ENCODE peak calls at places on chromosomes 13 and 19, in ten cellular contexts. F is right atrium auricular region; H is smooth muscle cell of the brain vasculature; X is A549; A is NCI-H187; K is ascending aorta; M is activated CD4-positive, CD25-positive, alpha-beta regulatory T cell treated with anti-CD3 and anti-CD28 coated beads, Interleukin-2, amount 50 U/mL, for 72 hours; W is stimulated activated CD8-positive, alpha-beta memory T cell treated with anti-CD3 and anti-CD28 coated beads, Interleukin-4, amount 100 ng/mL, for 24 hours; J is stimulated activated CD4-positive, alpha-beta T cell treated with anti-CD3 and anti-CD28 coated beads, Interleukin-2, amount 100 ng/mL, for 48 hours; O is T47D. U is an unnamed sample.

GRCh38 chr19:2051771-2052704 is 994 bp upstream of the MKNK2 start:
- DNase-seq in H (no peak), W (no peak), X (no peak), F (no peak), M (no peak), O (peak), K (no peak), A (no peak), J (no peak), U (no peak)

GRCh38 chr19:8695501-8695900 is 3.1 kb downstream of the ACTL9 start:
- DNase-seq in K (no peak), X (no peak), J (no peak), F (no peak), A (no peak), M (no peak), W (no peak), O (no peak), H (no peak), U (no peak)

GRCh38 chr13:37736040-37736439 is 133.5 kb downstream of the TRPC4 start:
- DNase-seq in X (no peak), M (no peak), A (no peak), W (no peak), J (no peak), O (no peak), H (no peak), K (no peak), F (no peak), U (no peak)

GRCh38 chr19:4754248-4754647 is 30.6 kb upstream of the DPP9 start:
- DNase-seq in J (no peak), A (peak), F (no peak), H (no peak), O (no peak), X (no peak), K (no peak), M (no peak), W (no peak), U (no peak)

GRCh38 chr19:18450021-18450933 is 12.3 kb upstream of the ISYNA1 start:
- DNase-seq in K (no peak), M (no peak), W (no peak), A (no peak), X (no peak), H (no peak), J (no peak), O (no peak), F (no peak), U (no peak)

GRCh38 chr19:29724102-29724641 is 9.1 kb upstream of the C19orf12 start:
- DNase-seq in F (no peak), W (peak), J (no peak), K (no peak), M (no peak), X (no peak), A (no peak), H (no peak), O (no peak), U (no peak)

GRCh38 chr13:43119206-43119605 is 95.8 kb downstream of the DNAJC15 start:
- DNase-seq in X (no peak), J (no peak), M (no peak), K (no peak), A (no peak), F (no peak), O (no peak), H (no peak), W (no peak), U (no peak)

GRCh38 chr19:33436360-33437345 is 63.1 kb downstream of the CEBPG start:
- DNase-seq in H (no peak), K (no peak), F (no peak), O (no peak), W (no peak), M (no peak), J (no peak), X (no peak), A (no peak), U (no peak)

U was measured in coronary artery.